ENCODE peak calls at places on chromosomes 2 and 18, in eight cellular contexts. One of them, this sample, is unnamed.

GRCh38 chr2:231243883-231244282 is 45.5 kb downstream of the ARMC9 start:
- DNase-seq in stimulated activated CD8-positive, alpha-beta memory T cell treated with anti-CD3 and anti-CD28 coated beads, Interleukin-4, amount 100 ng/mL, for 1 hour: no peak
- DNase-seq in mammary epithelial cell: no peak
- DNase-seq in Calu3: no peak
- DNase-seq in Kasumi-1: no peak
- DNase-seq in GF-D8: no peak
- DNase-seq in NCI-H2171 treated with DMSO at 0.1 percent for 48 hours: no peak
- DNase-seq in dorsolateral prefrontal cortex: no peak
- DNase-seq in this sample: no peak

GRCh38 chr2:209505410-209505809 is 81.6 kb downstream of the MAP2 start:
- DNase-seq in stimulated activated CD8-positive, alpha-beta memory T cell treated with anti-CD3 and anti-CD28 coated beads, Interleukin-4, amount 100 ng/mL, for 1 hour: no peak
- DNase-seq in mammary epithelial cell: no peak
- DNase-seq in Calu3: no peak
- DNase-seq in Kasumi-1: no peak
- DNase-seq in GF-D8: no peak
- DNase-seq in NCI-H2171 treated with DMSO at 0.1 percent for 48 hours: no peak
- DNase-seq in dorsolateral prefrontal cortex: no peak
- DNase-seq in this sample: no peak

GRCh38 chr2:27737676-27738348 is 33.7 kb upstream of the MRPL33 start:
- DNase-seq in stimulated activated CD8-positive, alpha-beta memory T cell treated with anti-CD3 and anti-CD28 coated beads, Interleukin-4, amount 100 ng/mL, for 1 hour: no peak
- DNase-seq in mammary epithelial cell: peak; percentile 74
- DNase-seq in Calu3: no peak
- DNase-seq in Kasumi-1: peak; percentile 11
- DNase-seq in GF-D8: no peak
- DNase-seq in NCI-H2171 treated with DMSO at 0.1 percent for 48 hours: no peak
- DNase-seq in dorsolateral prefrontal cortex: peak; percentile 39
- DNase-seq in this sample: no peak

GRCh38 chr2:74685408-74685807 is 31.4 kb downstream of the SEMA4F start:
- DNase-seq in stimulated activated CD8-positive, alpha-beta memory T cell treated with anti-CD3 and anti-CD28 coated beads, Interleukin-4, amount 100 ng/mL, for 1 hour: no peak
- DNase-seq in mammary epithelial cell: no peak
- DNase-seq in Calu3: no peak
- DNase-seq in Kasumi-1: no peak
- DNase-seq in GF-D8: no peak
- DNase-seq in NCI-H2171 treated with DMSO at 0.1 percent for 48 hours: no peak
- DNase-seq in dorsolateral prefrontal cortex: no peak
- DNase-seq in this sample: no peak

GRCh38 chr2:165114345-165114943 is 89.4 kb downstream of the SCN3A start:
- DNase-seq in stimulated activated CD8-positive, alpha-beta memory T cell treated with anti-CD3 and anti-CD28 coated beads, Interleukin-4, amount 100 ng/mL, for 1 hour: no peak
- DNase-seq in mammary epithelial cell: peak; percentile 72
- DNase-seq in Calu3: peak; percentile 3
- DNase-seq in Kasumi-1: no peak
- DNase-seq in GF-D8: no peak
- DNase-seq in NCI-H2171 treated with DMSO at 0.1 percent for 48 hours: peak; percentile 67
- DNase-seq in dorsolateral prefrontal cortex: no peak
- DNase-seq in this sample: no peak

GRCh38 chr18:62377408-62377807 is 52.3 kb downstream of the TNFRSF11A start:
- DNase-seq in stimulated activated CD8-positive, alpha-beta memory T cell treated with anti-CD3 and anti-CD28 coated beads, Interleukin-4, amount 100 ng/mL, for 1 hour: no peak
- DNase-seq in mammary epithelial cell: no peak
- DNase-seq in Calu3: no peak
- DNase-seq in Kasumi-1: no peak
- DNase-seq in GF-D8: no peak
- DNase-seq in NCI-H2171 treated with DMSO at 0.1 percent for 48 hours: no peak
- DNase-seq in dorsolateral prefrontal cortex: no peak
- DNase-seq in this sample: no peak

GRCh38 chr2:2505604-2506003 is 174.5 kb upstream of the MYT1L start:
- DNase-seq in stimulated activated CD8-positive, alpha-beta memory T cell treated with anti-CD3 and anti-CD28 coated beads, Interleukin-4, amount 100 ng/mL, for 1 hour: no peak
- DNase-seq in mammary epithelial cell: no peak
- DNase-seq in Calu3: no peak
- DNase-seq in Kasumi-1: no peak
- DNase-seq in GF-D8: no peak
- DNase-seq in NCI-H2171 treated with DMSO at 0.1 percent for 48 hours: no peak
- DNase-seq in dorsolateral prefrontal cortex: no peak
- DNase-seq in this sample: no peak

GRCh38 chr2:69604844-69605243 is 38.7 kb downstream of the AAK1 start:
- DNase-seq in stimulated activated CD8-positive, alpha-beta memory T cell treated with anti-CD3 and anti-CD28 coated beads, Interleukin-4, amount 100 ng/mL, for 1 hour: no peak
- DNase-seq in mammary epithelial cell: no peak
- DNase-seq in Calu3: no peak
- DNase-seq in Kasumi-1: no peak
- DNase-seq in GF-D8: no peak
- DNase-seq in NCI-H2171 treated with DMSO at 0.1 percent for 48 hours: no peak
- DNase-seq in dorsolateral prefrontal cortex: no peak
- DNase-seq in this sample: no peak

GRCh38 chr2:217121565-217121964 is 261.7 kb upstream of the TNP1 start:
- DNase-seq in stimulated activated CD8-positive, alpha-beta memory T cell treated with anti-CD3 and anti-CD28 coated beads, Interleukin-4, amount 100 ng/mL, for 1 hour: no peak
- DNase-seq in mammary epithelial cell: no peak
- DNase-seq in Calu3: no peak
- DNase-seq in Kasumi-1: no peak
- DNase-seq in GF-D8: no peak
- DNase-seq in NCI-H2171 treated with DMSO at 0.1 percent for 48 hours: no peak
- DNase-seq in dorsolateral prefrontal cortex: no peak
- DNase-seq in this sample: no peak

GRCh38 chr2:30030361-30030760 is 109.0 kb upstream of the ALK start:
- DNase-seq in stimulated activated CD8-positive, alpha-beta memory T cell treated with anti-CD3 and anti-CD28 coated beads, Interleukin-4, amount 100 ng/mL, for 1 hour: no peak
- DNase-seq in mammary epithelial cell: no peak
- DNase-seq in Calu3: peak; percentile 28
- DNase-seq in Kasumi-1: no peak
- DNase-seq in GF-D8: no peak
- DNase-seq in NCI-H2171 treated with DMSO at 0.1 percent for 48 hours: no peak
- DNase-seq in dorsolateral prefrontal cortex: no peak
- DNase-seq in this sample: no peak

This sample was measured in SIG-M5.